ENCODE peak calls at places on chromosomes 12 and 14, in six cellular contexts. N is dorsolateral prefrontal cortex, U is GM23248, E is sigmoid colon, M is substantia nigra, X is upper lobe of right lung. O is an unnamed sample.
A peak's percentile ranks its signal among the peaks of the same experiment; 100 is the strongest.

GRCh38 chr12:114916124-114916523 is 232.1 kb upstream of the TBX3 start:
- DNase-seq in N (no peak), U (peak; percentile 93), E (no peak), M (no peak), X (no peak), O (no peak)

GRCh38 chr14:91119556-91120311 is 5.9 kb downstream of the DGLUCY start:
- DNase-seq in N (no peak), U (peak; percentile 91), E (no peak), M (no peak), X (no peak), O (peak; percentile 87)

GRCh38 chr12:131114942-131115584 is 161.4 kb downstream of the ADGRD1 start:
- DNase-seq in N (peak; percentile 22), U (peak; percentile 44), E (peak; percentile 54), M (no peak), X (peak; percentile 40), O (no peak)

GRCh38 chr12:92259852-92260251 is 114.2 kb upstream of the BTG1 start:
- DNase-seq in N (no peak), U (no peak), E (no peak), M (no peak), X (no peak), O (no peak)

GRCh38 chr14:29937116-29937515 is 9.5 kb upstream of the PRKD1 start:
- DNase-seq in N (no peak), U (peak; percentile 68), E (no peak), M (no peak), X (no peak), O (peak; percentile 12)

GRCh38 chr12:58502236-58502635 is 418.1 kb downstream of the LRIG3 start:
- DNase-seq in N (no peak), U (peak; percentile 39), E (no peak), M (no peak), X (no peak), O (no peak)

GRCh38 chr14:100567009-100567876 is 20.0 kb downstream of the BEGAIN start:
- DNase-seq in N (no peak), U (no peak), E (no peak), M (peak; percentile 50), X (no peak), O (no peak)

GRCh38 chr14:81633496-81633895 is 99.8 kb upstream of the SEL1L start:
- DNase-seq in N (no peak), U (no peak), E (no peak), M (no peak), X (no peak), O (no peak)

GRCh38 chr14:73977896-73978295 is 27.8 kb downstream of the COQ6 start:
- DNase-seq in N (no peak), U (no peak), E (no peak), M (no peak), X (no peak), O (no peak)

GRCh38 chr12:89966495-89967240 is 258.0 kb upstream of the ATP2B1 start:
- DNase-seq in N (no peak), U (no peak), E (no peak), M (no peak), X (no peak), O (no peak)

GRCh38 chr12:76020731-76021672 is 10.6 kb downstream of the PHLDA1 start:
- DNase-seq in N (no peak), U (peak; percentile 97), E (no peak), M (no peak), X (no peak), O (peak; percentile 82)

GRCh38 chr12:21828779-21829178 is 54.3 kb upstream of the KCNJ8 start:
- DNase-seq in N (no peak), U (peak; percentile 75), E (peak; percentile 83), M (no peak), X (no peak), O (no peak)

GRCh38 chr14:90687680-90688079 is 128.6 kb downstream of the TTC7B start:
- DNase-seq in N (no peak), U (no peak), E (no peak), M (no peak), X (no peak), O (no peak)

GRCh38 chr12:77102691-77103090 is 37.3 kb upstream of the E2F7 start:
- DNase-seq in N (no peak), U (peak; percentile 80), E (no peak), M (no peak), X (no peak), O (no peak)

GRCh38 chr12:24172031-24172772 is 222.7 kb upstream of the SOX5 start:
- DNase-seq in N (no peak), U (no peak), E (no peak), M (no peak), X (no peak), O (no peak)

GRCh38 chr14:104600141-104600643 is 4.4 kb downstream of the TMEM179 start:
- DNase-seq in N (peak; percentile 84), U (peak; percentile 36), E (no peak), M (peak; percentile 54), X (peak; percentile 47), O (no peak)

GRCh38 chr12:46470039-46470627 is 97.6 kb upstream of the SLC38A2 start:
- DNase-seq in N (no peak), U (no peak), E (no peak), M (no peak), X (no peak), O (no peak)

GRCh38 chr12:2886768-2887450 is 3.8 kb upstream of the TULP3 start:
- DNase-seq in N (no peak), U (no peak), E (no peak), M (no peak), X (no peak), O (no peak)

GRCh38 chr12:42145552-42146215 is 1.0 kb upstream of the GXYLT1 start:
- DNase-seq in N (no peak), U (no peak), E (no peak), M (no peak), X (no peak), O (no peak)
- H3K27ac ChIP-seq in N (no peak overlapping the region), U (no peak overlapping the region), E (peak overlapping the region; percentile 90), M (no peak overlapping the region), X (no peak overlapping the region), O (no peak overlapping the region)

GRCh38 chr12:67039995-67040860 is 228.9 kb upstream of the CAND1 start:
- DNase-seq in N (no peak), U (no peak), E (no peak), M (no peak), X (no peak), O (no peak)

GRCh38 chr12:67043771-67044170 is 225.4 kb upstream of the CAND1 start:
- DNase-seq in N (no peak), U (no peak), E (no peak), M (no peak), X (no peak), O (no peak)

GRCh38 chr12:67045650-67046049 is 223.5 kb upstream of the CAND1 start:
- DNase-seq in N (no peak), U (no peak), E (no peak), M (no peak), X (no peak), O (no peak)

GRCh38 chr12:67040861-67041137 is 228.4 kb upstream of the CAND1 start:
- DNase-seq in N (no peak), U (no peak), E (no peak), M (no peak), X (no peak), O (no peak)

GRCh38 chr12:67042697-67043131 is 226.4 kb upstream of the CAND1 start:
- DNase-seq in N (no peak), U (peak; percentile 1), E (no peak), M (peak; percentile 11), X (no peak), O (no peak)
- H3K27ac ChIP-seq in N (no peak overlapping the region), U (no peak overlapping the region), E (peak overlapping the region; percentile 24), M (no peak overlapping the region), X (no peak overlapping the region), O (no peak overlapping the region)

GRCh38 chr12:127145929-127146789 is 1120.8 kb upstream of the TMEM132C start:
- DNase-seq in N (peak; percentile 85), U (peak; percentile 91), E (peak; percentile 83), M (peak; percentile 89), X (peak; percentile 88), O (no peak)
- H3K27ac ChIP-seq in N (peak overlapping the region; percentile 51), U (peak overlapping the region; percentile 28), E (peak overlapping the region; percentile 65), M (peak overlapping the region; percentile 18), X (peak overlapping the region; percentile 60), O (no peak overlapping the region)

GRCh38 chr14:34460841-34461240 is 1.2 kb downstream of the SPTSSA start:
- DNase-seq in N (no peak), U (peak; percentile 25), E (no peak), M (no peak), X (no peak), O (no peak)
- H3K27ac ChIP-seq in N (no peak overlapping the region), U (peak overlapping the region; percentile 71), E (peak overlapping the region; percentile 99), M (no peak overlapping the region), X (peak overlapping the region; percentile 89), O (peak overlapping the region; percentile 67)

DNA sequence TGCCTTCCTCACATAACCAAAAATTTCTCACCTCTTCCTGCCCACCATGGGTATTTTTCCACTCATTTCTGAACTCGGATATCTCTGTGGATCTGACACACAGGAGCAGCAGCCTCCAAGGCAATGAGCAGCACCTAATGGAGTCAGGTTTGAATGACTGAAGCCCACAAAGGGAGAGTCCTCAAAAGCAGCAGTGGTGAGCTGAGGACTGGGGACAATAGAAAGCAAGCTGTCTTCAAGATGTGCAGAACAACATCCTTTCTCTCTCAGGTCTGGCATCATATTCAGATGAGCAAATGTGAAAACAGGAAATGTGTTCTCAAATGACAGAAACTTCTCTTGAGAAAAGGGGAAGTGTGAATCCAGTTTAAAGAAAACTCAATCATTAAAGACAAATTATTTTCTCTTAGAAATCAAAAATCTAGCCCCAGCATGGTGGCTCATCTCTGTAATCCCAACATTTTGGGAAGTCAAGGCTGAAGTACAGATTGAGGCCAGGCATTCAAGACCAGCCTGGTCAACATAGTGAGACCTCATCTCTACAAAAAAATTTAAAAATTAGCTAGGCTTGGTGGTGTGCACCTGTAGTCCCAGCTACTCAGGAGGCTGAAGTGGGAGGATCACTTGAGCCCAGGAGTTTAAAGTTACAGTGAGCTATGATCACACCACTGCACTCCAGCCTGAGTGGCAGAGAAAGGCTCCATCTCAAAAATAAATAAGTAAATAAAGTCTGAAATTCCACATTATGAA is 54.2 kb downstream of the C12orf42 start:
- DNase-seq in N (no peak), U (no peak), E (no peak), M (no peak), X (no peak), O (no peak)
- H3K27ac ChIP-seq in N (no peak overlapping the region), U (no peak overlapping the region), E (no peak overlapping the region), M (no peak overlapping the region), X (no peak overlapping the region), O (no peak overlapping the region)

DNA sequence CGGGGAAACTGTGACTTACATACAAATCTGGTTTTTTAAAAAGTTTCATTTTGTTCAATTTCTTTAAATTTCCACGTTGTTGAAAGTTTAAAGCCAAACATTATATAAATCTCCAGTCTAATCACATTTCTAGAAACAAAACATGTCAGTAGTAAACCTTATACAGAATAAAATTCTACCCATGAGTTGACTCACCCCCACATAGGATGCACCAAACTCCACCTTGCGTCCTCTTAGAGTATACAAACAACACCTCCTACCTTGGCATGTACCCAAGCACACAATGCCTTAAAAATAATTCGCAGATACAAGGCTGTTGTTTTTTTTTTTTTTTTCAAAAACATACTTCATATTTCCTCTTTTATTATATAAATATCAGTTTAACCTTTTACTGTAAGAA is 3.4 kb downstream of the FBXL14 start:
- DNase-seq in N (no peak), U (peak; percentile 68), E (no peak), M (no peak), X (no peak), O (no peak)
- H3K27ac ChIP-seq in N (peak overlapping the region; percentile 92), U (peak overlapping the region; percentile 90), E (peak overlapping the region; percentile 73), M (peak overlapping the region; percentile 73), X (no peak overlapping the region), O (no peak overlapping the region)

DNA sequence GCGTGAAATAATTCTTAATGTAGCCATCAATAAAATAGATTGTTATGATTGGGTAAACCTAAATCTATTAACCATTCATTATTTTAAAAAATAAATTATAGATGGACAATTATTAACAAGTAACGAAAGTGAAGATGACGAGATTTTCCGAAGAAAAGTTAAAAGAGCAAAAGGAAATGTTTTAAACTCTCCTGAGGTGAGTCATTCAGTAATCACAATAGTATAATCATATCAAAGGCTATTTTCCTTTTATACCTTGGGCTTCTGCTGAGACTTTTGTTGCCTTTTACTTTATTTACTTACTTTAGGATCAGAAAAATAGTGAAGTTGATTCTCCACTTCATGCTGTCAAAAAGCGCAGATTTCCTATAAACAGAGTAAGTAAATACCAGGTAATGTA is 45.6 kb downstream of the FANCM start:
- DNase-seq in N (no peak), U (no peak), E (no peak), M (no peak), X (no peak), O (no peak)
- H3K27ac ChIP-seq in N (no peak overlapping the region), U (no peak overlapping the region), E (no peak overlapping the region), M (no peak overlapping the region), X (no peak overlapping the region), O (no peak overlapping the region)